ENCODE peak calls at places on chromosomes 7 and 10, in four cellular contexts. Z is A549, P is Panc1, L is HCT116. E is an unnamed sample.

GRCh38 chr10:3067859-3068179 is 471 bp downstream of the PFKP start:
- DNase-seq in Z (no peak), P (no peak), L (no peak), E (peak)

GRCh38 chr7:23476286-23477169 is 6.2 kb upstream of the IGF2BP3 start:
- DNase-seq in Z (no peak), P (no peak), L (no peak), E (no peak)

GRCh38 chr10:6455592-6455991 is 124.5 kb downstream of the PRKCQ start:
- DNase-seq in Z (no peak), P (no peak), L (no peak), E (no peak)

GRCh38 chr10:5684971-5685763 is 529 bp downstream of the TASOR2 start:
- DNase-seq in Z (peak), P (no peak), L (peak), E (peak)

GRCh38 chr10:6202098-6202683 is 541 bp upstream of the PFKFB3 start:
- DNase-seq in Z (no peak), P (no peak), L (no peak), E (peak)

GRCh38 chr10:104767745-104768144 is 126.7 kb downstream of the SORCS3 start:
- DNase-seq in Z (no peak), P (no peak), L (peak), E (no peak)

GRCh38 chr7:26385240-26385639 is 93.6 kb downstream of the SNX10 start:
- DNase-seq in Z (no peak), P (no peak), L (no peak), E (no peak)

GRCh38 chr7:90455163-90456030 is 14.0 kb upstream of the PTTG1IP2 start:
- DNase-seq in Z (peak), P (no peak), L (peak), E (peak)

GRCh38 chr10:133397938-133398337 is 4.0 kb downstream of the MTG1 start:
- DNase-seq in Z (no peak), P (no peak), L (no peak), E (no peak)

GRCh38 chr10:104076743-104077160 is 8.9 kb downstream of the COL17A1 start:
- DNase-seq in Z (no peak), P (no peak), L (no peak), E (peak)

GRCh38 chr7:27064169-27064568 is 31.6 kb downstream of the HOXA1 start:
- DNase-seq in Z (no peak), P (no peak), L (no peak), E (no peak)

GRCh38 chr7:106057962-106058901 is 53.9 kb downstream of the SYPL1 start:
- DNase-seq in Z (no peak), P (no peak), L (no peak), E (no peak)

GRCh38 chr7:44867073-44867990 is 18.0 kb downstream of the PURB start:
- DNase-seq in Z (peak), P (peak), L (peak), E (no peak)

GRCh38 chr7:143345428-143345900 is 17.0 kb downstream of the FAM131B start:
- DNase-seq in Z (peak), P (no peak), L (peak), E (peak)

GRCh38 chr7:82163586-82163985 is 280.0 kb downstream of the CACNA2D1 start:
- DNase-seq in Z (no peak), P (no peak), L (no peak), E (no peak)

GRCh38 chr7:102063736-102064135 is 222.9 kb upstream of the SH2B2 start:
- DNase-seq in Z (peak), P (no peak), L (peak), E (peak)

GRCh38 chr10:55058800-55059199 is 257.8 kb upstream of the PCDH15 start:
- DNase-seq in Z (no peak), P (no peak), L (no peak), E (no peak)

GRCh38 chr10:17669185-17669872 is 25.4 kb downstream of the STAM start:
- DNase-seq in Z (no peak), P (no peak), L (no peak), E (no peak)

GRCh38 chr10:121994429-121994881 is 5.5 kb downstream of the TACC2 start:
- DNase-seq in Z (no peak), P (no peak), L (no peak), E (peak)

GRCh38 chr7:120274482-120274881 is 1.5 kb downstream of the KCND2 start:
- DNase-seq in Z (no peak), P (no peak), L (no peak), E (no peak)

GRCh38 chr10:57699944-57700343 is 567.8 kb downstream of the IPMK start:
- DNase-seq in Z (peak), P (no peak), L (no peak), E (no peak)

GRCh38 chr7:132666076-132666775 is 90.0 kb upstream of the PLXNA4 start:
- DNase-seq in Z (peak), P (no peak), L (no peak), E (no peak)

GRCh38 chr7:14219125-14219524 is 229.7 kb upstream of the ETV1 start:
- DNase-seq in Z (no peak), P (no peak), L (no peak), E (no peak)

DNA sequence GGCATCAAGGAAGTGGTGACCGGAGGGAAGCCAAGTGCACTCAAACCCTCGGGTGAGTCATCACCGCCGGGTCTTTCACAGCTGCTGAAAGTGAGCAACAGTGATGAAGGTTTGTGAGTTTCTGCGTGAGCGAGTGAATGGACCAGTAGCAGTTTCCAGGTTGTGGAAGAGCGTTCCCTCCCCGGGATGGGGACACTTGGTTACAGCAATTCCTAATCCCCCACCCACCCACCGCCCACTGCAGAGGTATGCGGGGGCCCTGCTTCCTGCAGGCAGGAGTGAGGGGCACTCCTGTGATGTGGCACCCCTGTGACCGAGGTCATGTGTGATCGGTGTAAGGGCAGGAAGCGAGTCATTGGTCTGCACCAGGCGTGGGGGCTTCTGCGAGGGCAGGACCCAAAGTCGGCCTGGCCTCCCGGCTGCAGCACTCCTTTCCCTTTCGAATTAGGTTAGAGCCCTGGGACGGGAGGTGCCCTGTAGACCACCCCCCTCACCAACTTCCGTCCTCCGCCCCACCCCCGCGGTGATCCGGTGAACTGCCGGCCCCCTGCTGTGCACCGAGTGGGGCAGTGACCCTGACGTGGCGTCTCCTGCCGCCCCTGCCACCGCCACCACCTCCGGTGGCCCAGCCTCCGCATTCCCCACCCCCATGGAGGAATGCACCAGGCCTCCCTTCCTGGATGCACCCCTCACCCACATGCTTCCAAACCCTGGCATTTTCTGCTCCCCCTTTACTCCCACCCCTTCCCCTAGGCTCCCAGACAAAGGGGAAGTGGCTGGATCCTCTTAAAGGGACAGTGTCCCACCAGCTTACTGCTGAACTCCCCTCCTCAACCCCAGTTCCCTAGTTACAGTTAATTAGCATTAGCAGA is 10.9 kb downstream of the LIMK1 start:
- DNase-seq in Z (peak), P (peak), L (peak), E (peak)
- TF ChIP-seq REST in Z (no peak), P (no peak), L (no peak), E (no peak)

GRCh38 chr7:140019172-140019571 is 43.6 kb downstream of the PARP12 start:
- DNase-seq in Z (no peak), P (no peak), L (no peak), E (no peak)

GRCh38 chr7:140019606-140020005 is 43.1 kb downstream of the PARP12 start:
- DNase-seq in Z (no peak), P (no peak), L (no peak), E (no peak)

GRCh38 chr7:140017543-140017942 is 45.2 kb downstream of the PARP12 start:
- DNase-seq in Z (no peak), P (no peak), L (no peak), E (no peak)

GRCh38 chr7:140017034-140017433 is 45.7 kb downstream of the PARP12 start:
- DNase-seq in Z (no peak), P (no peak), L (no peak), E (no peak)

GRCh38 chr7:140018125-140019043 is 44.4 kb downstream of the PARP12 start:
- DNase-seq in Z (no peak), P (no peak), L (no peak), E (no peak)
- TF ChIP-seq REST in Z (no peak), P (no peak), L (no peak), E (no peak)

DNA sequence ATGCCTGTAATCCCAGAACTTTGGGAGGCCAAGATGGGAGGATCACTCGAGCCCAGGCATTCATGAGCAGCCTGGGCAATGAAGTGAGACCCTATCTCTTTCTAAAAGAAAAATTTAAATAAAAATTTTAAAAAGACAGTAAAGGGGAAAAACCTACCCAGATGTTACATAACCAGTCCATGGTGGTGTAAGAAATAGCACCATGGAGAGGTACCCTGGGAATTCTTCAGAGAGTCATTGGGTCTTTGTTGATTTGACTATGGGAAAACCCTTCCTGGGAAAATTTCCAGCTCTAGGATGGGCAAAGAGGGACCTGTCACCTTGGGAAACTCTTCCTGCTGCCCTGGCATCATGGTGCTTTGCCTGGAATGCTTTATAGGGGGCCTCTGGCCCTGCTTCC is 9.9 kb downstream of the CCDC136 start:
- DNase-seq in Z (no peak), P (no peak), L (no peak), E (no peak)
- TF ChIP-seq REST in Z (no peak), P (no peak), L (no peak), E (no peak)

GRCh38 chr7:130628901-130629300 is 39.6 kb downstream of the COPG2 start:
- DNase-seq in Z (no peak), P (no peak), L (no peak), E (no peak)

GRCh38 chr7:130627775-130628174 is 40.8 kb downstream of the COPG2 start:
- DNase-seq in Z (no peak), P (no peak), L (no peak), E (no peak)

GRCh38 chr7:130632111-130632510 is 36.4 kb downstream of the COPG2 start:
- DNase-seq in Z (no peak), P (peak), L (peak), E (no peak)
- TF ChIP-seq REST in Z (no peak), P (no peak), L (no peak), E (no peak)

GRCh38 chr10:15228426-15228825 is 59.9 kb upstream of the NMT2 start:
- DNase-seq in Z (no peak), P (no peak), L (no peak), E (no peak)
- TF ChIP-seq REST in Z (no peak), P (no peak), L (no peak), E (no peak)

DNA sequence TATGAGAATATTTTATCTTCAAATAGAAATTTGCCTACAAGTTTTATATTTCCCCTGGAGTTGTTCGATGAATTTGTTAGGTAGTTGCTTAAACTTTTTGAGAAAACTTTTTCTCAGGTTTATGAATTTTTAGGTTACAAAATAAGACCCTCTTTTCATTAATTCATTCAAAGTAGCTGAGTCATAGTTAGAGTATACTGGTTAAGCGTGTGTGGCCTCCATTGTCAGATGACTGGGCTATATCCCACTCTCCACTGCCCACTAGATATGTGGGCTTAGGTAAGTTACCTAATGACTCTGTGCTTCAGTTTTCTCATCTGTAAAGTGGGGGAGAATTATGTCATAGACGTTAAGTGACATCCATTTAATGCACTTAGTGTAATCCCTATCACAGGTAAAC is 1.0 kb downstream of the ASB15 start:
- DNase-seq in Z (no peak), P (no peak), L (no peak), E (no peak)
- TF ChIP-seq REST in Z (no peak), P (no peak), L (no peak), E (no peak)

DNA sequence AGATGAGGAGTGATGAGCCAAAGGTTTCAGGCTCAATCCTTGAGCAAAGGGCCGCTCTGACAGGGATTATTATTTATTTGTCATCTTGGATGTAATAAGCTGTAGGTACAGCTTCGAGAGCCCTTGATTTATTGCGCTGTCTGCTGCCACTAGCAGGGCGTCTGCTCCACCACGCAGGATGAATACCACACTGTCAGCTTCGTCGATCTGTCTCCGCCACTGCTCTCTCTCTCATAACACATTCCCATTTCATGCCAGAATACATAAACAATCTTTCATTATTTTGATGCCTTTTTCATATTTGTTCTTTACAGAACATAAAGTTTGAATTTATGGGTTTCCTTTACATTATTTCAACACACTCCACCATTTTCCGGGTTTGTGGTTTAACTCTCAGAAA is 276.6 kb downstream of the LRMDA start:
- DNase-seq in Z (no peak), P (no peak), L (no peak), E (no peak)
- TF ChIP-seq REST in Z (no peak), P (no peak), L (no peak), E (no peak)

GRCh38 chr10:88114368-88114767 is 250.9 kb downstream of the PTEN start:
- DNase-seq in Z (peak), P (peak), L (peak), E (peak)

GRCh38 chr10:88113657-88114272 is 250.3 kb downstream of the PTEN start:
- DNase-seq in Z (no peak), P (no peak), L (no peak), E (no peak)

GRCh38 chr10:88116491-88116890 is 253.1 kb downstream of the PTEN start:
- DNase-seq in Z (peak), P (no peak), L (no peak), E (no peak)

GRCh38 chr10:88115968-88116367 is 252.5 kb downstream of the PTEN start:
- DNase-seq in Z (no peak), P (no peak), L (no peak), E (no peak)

DNA sequence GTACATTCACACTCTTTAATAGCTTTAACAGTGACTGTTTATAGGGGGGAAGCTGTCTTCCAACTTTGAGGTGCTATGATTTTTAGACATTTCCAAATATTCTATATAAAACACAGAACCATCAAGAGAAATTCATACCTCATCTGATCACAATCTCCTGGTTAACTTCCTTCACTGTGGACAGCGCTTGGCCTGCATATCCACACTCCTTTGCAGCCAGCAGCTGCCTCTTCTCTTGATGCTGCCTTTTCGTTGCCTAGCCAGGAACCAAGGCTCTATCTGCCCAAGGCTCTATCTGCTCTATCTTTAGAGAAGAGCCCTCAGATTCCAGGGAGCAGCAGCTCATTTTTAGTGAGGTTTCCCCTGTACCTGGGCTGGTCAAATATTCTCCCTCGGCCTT is 252.0 kb downstream of the PTEN start:
- DNase-seq in Z (no peak), P (no peak), L (no peak), E (no peak)
- TF ChIP-seq REST in Z (no peak), P (no peak), L (no peak), E (no peak)

GRCh38 chr10:71638577-71639411 is 80.8 kb downstream of the C10orf105 start:
- DNase-seq in Z (no peak), P (no peak), L (no peak), E (no peak)
- TF ChIP-seq REST in Z (no peak), P (no peak), L (no peak), E (no peak)

GRCh38 chr10:71613303-71613777 is 106.2 kb downstream of the C10orf105 start:
- DNase-seq in Z (no peak), P (no peak), L (peak), E (no peak)
- TF ChIP-seq REST in Z (no peak), P (no peak), L (no peak), E (no peak)